ENCODE peak calls at places on chromosomes 4 and X, in eight cellular contexts. One of them, this sample, is unnamed.

GRCh38 chrX:40096395-40097091 is 1.2 kb downstream of the BCOR start:
- DNase-seq in stimulated activated CD4-positive, alpha-beta T cell treated with anti-CD3 and anti-CD28 coated beads, Interleukin-12 subunit alpha, Interleukin-12 subunit beta, amount 100 ng/mL, for 24 hours: no peak
- DNase-seq in GDM1: no peak
- DNase-seq in kidney tubule cell: peak; percentile 60
- DNase-seq in MCF 10A: peak; percentile 31
- DNase-seq in T-helper 17 cell: peak; percentile 65
- DNase-seq in EL: peak; percentile 41
- DNase-seq in left ventricle myocardium superior: peak; percentile 57
- DNase-seq in this sample: peak; percentile 48

GRCh38 chr4:55854132-55854531 is 684 bp downstream of the EXOC1 start:
- DNase-seq in stimulated activated CD4-positive, alpha-beta T cell treated with anti-CD3 and anti-CD28 coated beads, Interleukin-12 subunit alpha, Interleukin-12 subunit beta, amount 100 ng/mL, for 24 hours: no peak
- DNase-seq in GDM1: no peak
- DNase-seq in kidney tubule cell: no peak
- DNase-seq in MCF 10A: no peak
- DNase-seq in T-helper 17 cell: no peak
- DNase-seq in EL: peak; percentile 6
- DNase-seq in left ventricle myocardium superior: no peak
- DNase-seq in this sample: peak; percentile 36

GRCh38 chr4:73653695-73654106 is 33.5 kb upstream of the RASSF6 start:
- DNase-seq in stimulated activated CD4-positive, alpha-beta T cell treated with anti-CD3 and anti-CD28 coated beads, Interleukin-12 subunit alpha, Interleukin-12 subunit beta, amount 100 ng/mL, for 24 hours: no peak
- DNase-seq in GDM1: no peak
- DNase-seq in kidney tubule cell: peak; percentile 67
- DNase-seq in MCF 10A: peak; percentile 71
- DNase-seq in T-helper 17 cell: no peak
- DNase-seq in EL: peak; percentile 58
- DNase-seq in left ventricle myocardium superior: no peak
- DNase-seq in this sample: peak; percentile 67

GRCh38 chrX:40148439-40149285 is 50.9 kb upstream of the BCOR start:
- DNase-seq in stimulated activated CD4-positive, alpha-beta T cell treated with anti-CD3 and anti-CD28 coated beads, Interleukin-12 subunit alpha, Interleukin-12 subunit beta, amount 100 ng/mL, for 24 hours: no peak
- DNase-seq in GDM1: peak; percentile 74
- DNase-seq in kidney tubule cell: no peak
- DNase-seq in MCF 10A: no peak
- DNase-seq in T-helper 17 cell: no peak
- DNase-seq in EL: no peak
- DNase-seq in left ventricle myocardium superior: no peak
- DNase-seq in this sample: no peak

GRCh38 chr4:122798101-122798500 is 28.5 kb upstream of the FGF2 start:
- DNase-seq in stimulated activated CD4-positive, alpha-beta T cell treated with anti-CD3 and anti-CD28 coated beads, Interleukin-12 subunit alpha, Interleukin-12 subunit beta, amount 100 ng/mL, for 24 hours: no peak
- DNase-seq in GDM1: peak; percentile 54
- DNase-seq in kidney tubule cell: peak; percentile 83
- DNase-seq in MCF 10A: peak; percentile 90
- DNase-seq in T-helper 17 cell: no peak
- DNase-seq in EL: peak; percentile 95
- DNase-seq in left ventricle myocardium superior: peak; percentile 39
- DNase-seq in this sample: peak; percentile 73

GRCh38 chr4:83961575-83961974 is 425.7 kb downstream of the GPAT3 start:
- DNase-seq in stimulated activated CD4-positive, alpha-beta T cell treated with anti-CD3 and anti-CD28 coated beads, Interleukin-12 subunit alpha, Interleukin-12 subunit beta, amount 100 ng/mL, for 24 hours: no peak
- DNase-seq in GDM1: no peak
- DNase-seq in kidney tubule cell: peak; percentile 57
- DNase-seq in MCF 10A: peak; percentile 39
- DNase-seq in T-helper 17 cell: no peak
- DNase-seq in EL: peak; percentile 34
- DNase-seq in left ventricle myocardium superior: no peak
- DNase-seq in this sample: peak; percentile 52

GRCh38 chr4:8916914-8917305 is 45.3 kb upstream of the HMX1 start:
- DNase-seq in stimulated activated CD4-positive, alpha-beta T cell treated with anti-CD3 and anti-CD28 coated beads, Interleukin-12 subunit alpha, Interleukin-12 subunit beta, amount 100 ng/mL, for 24 hours: no peak
- DNase-seq in GDM1: no peak
- DNase-seq in kidney tubule cell: no peak
- DNase-seq in MCF 10A: no peak
- DNase-seq in T-helper 17 cell: no peak
- DNase-seq in EL: no peak
- DNase-seq in left ventricle myocardium superior: no peak
- DNase-seq in this sample: no peak

GRCh38 chr4:129387666-129388065 is 291.7 kb downstream of the C4orf33 start:
- DNase-seq in stimulated activated CD4-positive, alpha-beta T cell treated with anti-CD3 and anti-CD28 coated beads, Interleukin-12 subunit alpha, Interleukin-12 subunit beta, amount 100 ng/mL, for 24 hours: no peak
- DNase-seq in GDM1: no peak
- DNase-seq in kidney tubule cell: no peak
- DNase-seq in MCF 10A: no peak
- DNase-seq in T-helper 17 cell: no peak
- DNase-seq in EL: no peak
- DNase-seq in left ventricle myocardium superior: no peak
- DNase-seq in this sample: no peak

GRCh38 chrX:14673764-14674163 is 144.4 kb downstream of the GLRA2 start:
- DNase-seq in stimulated activated CD4-positive, alpha-beta T cell treated with anti-CD3 and anti-CD28 coated beads, Interleukin-12 subunit alpha, Interleukin-12 subunit beta, amount 100 ng/mL, for 24 hours: no peak
- DNase-seq in GDM1: no peak
- DNase-seq in kidney tubule cell: peak; percentile 94
- DNase-seq in MCF 10A: peak; percentile 94
- DNase-seq in T-helper 17 cell: no peak
- DNase-seq in EL: peak; percentile 84
- DNase-seq in left ventricle myocardium superior: no peak
- DNase-seq in this sample: peak; percentile 92

GRCh38 chr4:150781108-150781663 is 199.2 kb downstream of the MAB21L2 start:
- DNase-seq in stimulated activated CD4-positive, alpha-beta T cell treated with anti-CD3 and anti-CD28 coated beads, Interleukin-12 subunit alpha, Interleukin-12 subunit beta, amount 100 ng/mL, for 24 hours: no peak
- DNase-seq in GDM1: no peak
- DNase-seq in kidney tubule cell: no peak
- DNase-seq in MCF 10A: no peak
- DNase-seq in T-helper 17 cell: no peak
- DNase-seq in EL: no peak
- DNase-seq in left ventricle myocardium superior: peak; percentile 48
- DNase-seq in this sample: no peak

GRCh38 chr4:48653217-48654014 is 126.7 kb downstream of the FRYL start:
- DNase-seq in stimulated activated CD4-positive, alpha-beta T cell treated with anti-CD3 and anti-CD28 coated beads, Interleukin-12 subunit alpha, Interleukin-12 subunit beta, amount 100 ng/mL, for 24 hours: peak; percentile 39
- DNase-seq in GDM1: no peak
- DNase-seq in kidney tubule cell: no peak
- DNase-seq in MCF 10A: no peak
- DNase-seq in T-helper 17 cell: peak; percentile 11
- DNase-seq in EL: peak; percentile 46
- DNase-seq in left ventricle myocardium superior: peak; percentile 66
- DNase-seq in this sample: peak; percentile 40

GRCh38 chr4:89724716-89725115 is 112.2 kb downstream of the SNCA start:
- DNase-seq in stimulated activated CD4-positive, alpha-beta T cell treated with anti-CD3 and anti-CD28 coated beads, Interleukin-12 subunit alpha, Interleukin-12 subunit beta, amount 100 ng/mL, for 24 hours: no peak
- DNase-seq in GDM1: no peak
- DNase-seq in kidney tubule cell: peak; percentile 13
- DNase-seq in MCF 10A: peak; percentile 37
- DNase-seq in T-helper 17 cell: no peak
- DNase-seq in EL: peak; percentile 77
- DNase-seq in left ventricle myocardium superior: no peak
- DNase-seq in this sample: peak; percentile 95

GRCh38 chrX:133094098-133094731 is 2.7 kb downstream of the USP26 start:
- DNase-seq in stimulated activated CD4-positive, alpha-beta T cell treated with anti-CD3 and anti-CD28 coated beads, Interleukin-12 subunit alpha, Interleukin-12 subunit beta, amount 100 ng/mL, for 24 hours: no peak
- DNase-seq in GDM1: no peak
- DNase-seq in kidney tubule cell: no peak
- DNase-seq in MCF 10A: no peak
- DNase-seq in T-helper 17 cell: no peak
- DNase-seq in EL: no peak
- DNase-seq in left ventricle myocardium superior: no peak
- DNase-seq in this sample: no peak

GRCh38 chr4:43776371-43776770 is 672.2 kb downstream of the KCTD8 start:
- DNase-seq in stimulated activated CD4-positive, alpha-beta T cell treated with anti-CD3 and anti-CD28 coated beads, Interleukin-12 subunit alpha, Interleukin-12 subunit beta, amount 100 ng/mL, for 24 hours: no peak
- DNase-seq in GDM1: no peak
- DNase-seq in kidney tubule cell: no peak
- DNase-seq in MCF 10A: peak; percentile 29
- DNase-seq in T-helper 17 cell: no peak
- DNase-seq in EL: no peak
- DNase-seq in left ventricle myocardium superior: no peak
- DNase-seq in this sample: peak; percentile 36

GRCh38 chr4:77881460-77882295 is 19.0 kb downstream of the MRPL1 start:
- DNase-seq in stimulated activated CD4-positive, alpha-beta T cell treated with anti-CD3 and anti-CD28 coated beads, Interleukin-12 subunit alpha, Interleukin-12 subunit beta, amount 100 ng/mL, for 24 hours: no peak
- DNase-seq in GDM1: no peak
- DNase-seq in kidney tubule cell: no peak
- DNase-seq in MCF 10A: peak; percentile 48
- DNase-seq in T-helper 17 cell: no peak
- DNase-seq in EL: peak; percentile 20
- DNase-seq in left ventricle myocardium superior: no peak
- DNase-seq in this sample: peak; percentile 45

GRCh38 chrX:41661366-41662095 is 27.2 kb upstream of the GPR34 start:
- DNase-seq in stimulated activated CD4-positive, alpha-beta T cell treated with anti-CD3 and anti-CD28 coated beads, Interleukin-12 subunit alpha, Interleukin-12 subunit beta, amount 100 ng/mL, for 24 hours: no peak
- DNase-seq in GDM1: no peak
- DNase-seq in kidney tubule cell: peak; percentile 30
- DNase-seq in MCF 10A: no peak
- DNase-seq in T-helper 17 cell: no peak
- DNase-seq in EL: peak; percentile 3
- DNase-seq in left ventricle myocardium superior: no peak
- DNase-seq in this sample: peak; percentile 30

GRCh38 chr4:33149658-33150057 is 2429.5 kb downstream of the PCDH7 start:
- DNase-seq in stimulated activated CD4-positive, alpha-beta T cell treated with anti-CD3 and anti-CD28 coated beads, Interleukin-12 subunit alpha, Interleukin-12 subunit beta, amount 100 ng/mL, for 24 hours: no peak
- DNase-seq in GDM1: no peak
- DNase-seq in kidney tubule cell: no peak
- DNase-seq in MCF 10A: peak; percentile 40
- DNase-seq in T-helper 17 cell: no peak
- DNase-seq in EL: no peak
- DNase-seq in left ventricle myocardium superior: no peak
- DNase-seq in this sample: no peak

GRCh38 chrX:34918091-34918736 is 24.4 kb upstream of the FAM47B start:
- DNase-seq in stimulated activated CD4-positive, alpha-beta T cell treated with anti-CD3 and anti-CD28 coated beads, Interleukin-12 subunit alpha, Interleukin-12 subunit beta, amount 100 ng/mL, for 24 hours: no peak
- DNase-seq in GDM1: no peak
- DNase-seq in kidney tubule cell: peak; percentile 71
- DNase-seq in MCF 10A: peak; percentile 59
- DNase-seq in T-helper 17 cell: no peak
- DNase-seq in EL: peak; percentile 60
- DNase-seq in left ventricle myocardium superior: no peak
- DNase-seq in this sample: peak; percentile 76

GRCh38 chrX:28542791-28543190 is 44.5 kb upstream of the IL1RAPL1 start:
- DNase-seq in stimulated activated CD4-positive, alpha-beta T cell treated with anti-CD3 and anti-CD28 coated beads, Interleukin-12 subunit alpha, Interleukin-12 subunit beta, amount 100 ng/mL, for 24 hours: no peak
- DNase-seq in GDM1: no peak
- DNase-seq in kidney tubule cell: no peak
- DNase-seq in MCF 10A: no peak
- DNase-seq in T-helper 17 cell: no peak
- DNase-seq in EL: no peak
- DNase-seq in left ventricle myocardium superior: no peak
- DNase-seq in this sample: no peak

GRCh38 chr4:142373610-142374009 is 472.5 kb downstream of the INPP4B start:
- DNase-seq in stimulated activated CD4-positive, alpha-beta T cell treated with anti-CD3 and anti-CD28 coated beads, Interleukin-12 subunit alpha, Interleukin-12 subunit beta, amount 100 ng/mL, for 24 hours: no peak
- DNase-seq in GDM1: no peak
- DNase-seq in kidney tubule cell: no peak
- DNase-seq in MCF 10A: peak; percentile 55
- DNase-seq in T-helper 17 cell: no peak
- DNase-seq in EL: peak; percentile 34
- DNase-seq in left ventricle myocardium superior: no peak
- DNase-seq in this sample: peak; percentile 48

GRCh38 chrX:111490683-111491082 is 20.8 kb upstream of the SERTM2 start:
- DNase-seq in stimulated activated CD4-positive, alpha-beta T cell treated with anti-CD3 and anti-CD28 coated beads, Interleukin-12 subunit alpha, Interleukin-12 subunit beta, amount 100 ng/mL, for 24 hours: no peak
- DNase-seq in GDM1: no peak
- DNase-seq in kidney tubule cell: no peak
- DNase-seq in MCF 10A: no peak
- DNase-seq in T-helper 17 cell: no peak
- DNase-seq in EL: no peak
- DNase-seq in left ventricle myocardium superior: no peak
- DNase-seq in this sample: no peak

GRCh38 chrX:16739574-16739973 is 20.2 kb downstream of the SYAP1 start:
- DNase-seq in stimulated activated CD4-positive, alpha-beta T cell treated with anti-CD3 and anti-CD28 coated beads, Interleukin-12 subunit alpha, Interleukin-12 subunit beta, amount 100 ng/mL, for 24 hours: no peak
- DNase-seq in GDM1: no peak
- DNase-seq in kidney tubule cell: no peak
- DNase-seq in MCF 10A: no peak
- DNase-seq in T-helper 17 cell: no peak
- DNase-seq in EL: no peak
- DNase-seq in left ventricle myocardium superior: no peak
- DNase-seq in this sample: no peak

GRCh38 chrX:46551494-46552128 is 6.4 kb upstream of the ZNF674 start:
- DNase-seq in stimulated activated CD4-positive, alpha-beta T cell treated with anti-CD3 and anti-CD28 coated beads, Interleukin-12 subunit alpha, Interleukin-12 subunit beta, amount 100 ng/mL, for 24 hours: no peak
- DNase-seq in GDM1: no peak
- DNase-seq in kidney tubule cell: peak; percentile 28
- DNase-seq in MCF 10A: no peak
- DNase-seq in T-helper 17 cell: no peak
- DNase-seq in EL: peak; percentile 53
- DNase-seq in left ventricle myocardium superior: no peak
- DNase-seq in this sample: peak; percentile 68

GRCh38 chr4:87227704-87228560 is 7.5 kb upstream of the KLHL8 start:
- DNase-seq in stimulated activated CD4-positive, alpha-beta T cell treated with anti-CD3 and anti-CD28 coated beads, Interleukin-12 subunit alpha, Interleukin-12 subunit beta, amount 100 ng/mL, for 24 hours: no peak
- DNase-seq in GDM1: no peak
- DNase-seq in kidney tubule cell: peak; percentile 44
- DNase-seq in MCF 10A: no peak
- DNase-seq in T-helper 17 cell: no peak
- DNase-seq in EL: no peak
- DNase-seq in left ventricle myocardium superior: no peak
- DNase-seq in this sample: no peak

GRCh38 chrX:40006025-40007017 is 91.4 kb downstream of the BCOR start:
- DNase-seq in stimulated activated CD4-positive, alpha-beta T cell treated with anti-CD3 and anti-CD28 coated beads, Interleukin-12 subunit alpha, Interleukin-12 subunit beta, amount 100 ng/mL, for 24 hours: peak; percentile 24
- DNase-seq in GDM1: no peak
- DNase-seq in kidney tubule cell: peak; percentile 19
- DNase-seq in MCF 10A: peak; percentile 18
- DNase-seq in T-helper 17 cell: no peak
- DNase-seq in EL: peak; percentile 50
- DNase-seq in left ventricle myocardium superior: peak; percentile 77
- DNase-seq in this sample: peak; percentile 41

GRCh38 chr4:93312299-93312698 is 516.3 kb upstream of the ATOH1 start:
- DNase-seq in stimulated activated CD4-positive, alpha-beta T cell treated with anti-CD3 and anti-CD28 coated beads, Interleukin-12 subunit alpha, Interleukin-12 subunit beta, amount 100 ng/mL, for 24 hours: no peak
- DNase-seq in GDM1: no peak
- DNase-seq in kidney tubule cell: no peak
- DNase-seq in MCF 10A: no peak
- DNase-seq in T-helper 17 cell: no peak
- DNase-seq in EL: no peak
- DNase-seq in left ventricle myocardium superior: no peak
- DNase-seq in this sample: no peak

GRCh38 chr4:145043306-145043705 is 54.7 kb downstream of the ANAPC10 start:
- DNase-seq in stimulated activated CD4-positive, alpha-beta T cell treated with anti-CD3 and anti-CD28 coated beads, Interleukin-12 subunit alpha, Interleukin-12 subunit beta, amount 100 ng/mL, for 24 hours: no peak
- DNase-seq in GDM1: no peak
- DNase-seq in kidney tubule cell: peak; percentile 50
- DNase-seq in MCF 10A: no peak
- DNase-seq in T-helper 17 cell: no peak
- DNase-seq in EL: no peak
- DNase-seq in left ventricle myocardium superior: no peak
- DNase-seq in this sample: no peak

GRCh38 chr4:174193438-174194015 is 89.9 kb downstream of the FBXO8 start:
- DNase-seq in stimulated activated CD4-positive, alpha-beta T cell treated with anti-CD3 and anti-CD28 coated beads, Interleukin-12 subunit alpha, Interleukin-12 subunit beta, amount 100 ng/mL, for 24 hours: no peak
- DNase-seq in GDM1: no peak
- DNase-seq in kidney tubule cell: peak; percentile 54
- DNase-seq in MCF 10A: no peak
- DNase-seq in T-helper 17 cell: no peak
- DNase-seq in EL: no peak
- DNase-seq in left ventricle myocardium superior: no peak
- DNase-seq in this sample: peak; percentile 53

GRCh38 chr4:158770671-158771070 is 1.8 kb downstream of the FNIP2 start:
- DNase-seq in stimulated activated CD4-positive, alpha-beta T cell treated with anti-CD3 and anti-CD28 coated beads, Interleukin-12 subunit alpha, Interleukin-12 subunit beta, amount 100 ng/mL, for 24 hours: no peak
- DNase-seq in GDM1: no peak
- DNase-seq in kidney tubule cell: no peak
- DNase-seq in MCF 10A: no peak
- DNase-seq in T-helper 17 cell: no peak
- DNase-seq in EL: no peak
- DNase-seq in left ventricle myocardium superior: no peak
- DNase-seq in this sample: no peak

GRCh38 chr4:168880811-168881595 is 129.1 kb downstream of the CBR4 start:
- DNase-seq in stimulated activated CD4-positive, alpha-beta T cell treated with anti-CD3 and anti-CD28 coated beads, Interleukin-12 subunit alpha, Interleukin-12 subunit beta, amount 100 ng/mL, for 24 hours: no peak
- DNase-seq in GDM1: peak; percentile 82
- DNase-seq in kidney tubule cell: no peak
- DNase-seq in MCF 10A: no peak
- DNase-seq in T-helper 17 cell: no peak
- DNase-seq in EL: no peak
- DNase-seq in left ventricle myocardium superior: no peak
- DNase-seq in this sample: no peak

This sample was measured in ELR.